ENCODE peak calls at places on chromosomes 11 and 22, in ten cellular contexts. K is colonic mucosa; N is ecto neural progenitor cell; P is glomerular endothelial cell; J is stimulated activated CD8-positive, alpha-beta memory T cell treated with anti-CD3 and anti-CD28 coated beads, Interleukin-4, amount 100 ng/mL, for 24 hours; U is stimulated activated CD4-positive, alpha-beta T cell treated with anti-CD3 and anti-CD28 coated beads, TNF-alpha, amount 100 ng/mL, for 1 hour; Y is effector memory CD8-positive, alpha-beta T cell; L is H1; Q is activated T-cell treated with anti-CD3 and anti-CD28 coated beads, Interleukin-2, amount 50 U/mL, for 72 hours; H is HFFc6. B is an unnamed sample.

GRCh38 chr11:116861539-116861938 is 24.1 kb upstream of the APOA1 start:
- DNase-seq in P (peak; percentile 12), L (no peak), K (no peak), Q (no peak), J (no peak), N (no peak), H (peak; percentile 79), Y (no peak), U (no peak), B (no peak)

GRCh38 chr11:2477254-2477653 is 32.4 kb downstream of the KCNQ1 start:
- DNase-seq in P (no peak), Y (no peak), U (no peak), N (no peak), J (no peak), K (no peak), L (no peak), Q (no peak), H (no peak), B (no peak)

GRCh38 chr11:130611791-130612251 is 163.4 kb downstream of the ADAMTS15 start:
- DNase-seq in Q (no peak), H (no peak), Y (no peak), K (no peak), P (no peak), N (no peak), U (no peak), L (no peak), J (no peak), B (no peak)

GRCh38 chr22:41910050-41910598 is 4.8 kb downstream of the SHISA8 start:
- DNase-seq in K (no peak), Y (no peak), Q (no peak), L (no peak), J (no peak), H (no peak), U (no peak), N (no peak), P (no peak), B (no peak)

GRCh38 chr11:7353100-7353499 is 101.4 kb downstream of the SYT9 start:
- DNase-seq in K (peak; percentile 23), J (no peak), U (no peak), P (no peak), Y (peak; percentile 1), L (no peak), H (peak; percentile 16), N (no peak), Q (peak; percentile 15), B (no peak)

GRCh38 chr11:60633645-60634044 is 65.8 kb upstream of the MS4A8 start:
- DNase-seq in N (no peak), J (no peak), K (no peak), Q (no peak), H (no peak), Y (no peak), P (no peak), L (no peak), U (no peak), B (no peak)

GRCh38 chr22:50119169-50119767 is 29.5 kb downstream of the MOV10L1 start:
- DNase-seq in L (no peak), U (no peak), K (no peak), Q (no peak), N (no peak), P (no peak), Y (no peak), J (no peak), H (no peak), B (no peak)

GRCh38 chr22:31126128-31126868 is 3.5 kb downstream of the INPP5J start:
- DNase-seq in J (no peak), K (no peak), P (no peak), Q (no peak), N (no peak), L (no peak), U (no peak), Y (no peak), H (no peak), B (no peak)

GRCh38 chr11:16126361-16126760 is 230.0 kb downstream of the SOX6 start:
- DNase-seq in P (no peak), Y (no peak), L (no peak), Q (no peak), U (no peak), K (no peak), J (no peak), N (no peak), H (no peak), B (no peak)

GRCh38 chr11:32464078-32464477 is 28.7 kb upstream of the WT1 start:
- DNase-seq in K (no peak), Y (no peak), J (no peak), Q (no peak), H (no peak), U (no peak), L (no peak), N (no peak), P (no peak), B (no peak)

GRCh38 chr11:47234669-47235075 is 13.9 kb downstream of the ACP2 start:
- DNase-seq in P (no peak), U (peak; percentile 60), N (no peak), K (no peak), Y (peak; percentile 39), J (no peak), H (no peak), Q (no peak), L (no peak), B (no peak)

GRCh38 chr11:69562816-69563215 is 78.1 kb upstream of the CCND1 start:
- DNase-seq in K (no peak), H (no peak), P (no peak), J (no peak), U (no peak), L (no peak), Q (no peak), Y (no peak), N (no peak), B (no peak)

GRCh38 chr22:47793304-47794101 is 1031.1 kb downstream of the TBC1D22A start:
- DNase-seq in Q (no peak), J (no peak), Y (no peak), H (no peak), K (no peak), P (no peak), N (peak; percentile 26), L (no peak), U (no peak), B (peak; percentile 15)

GRCh38 chr11:3220521-3221407 is 2.2 kb upstream of the MRGPRG start:
- DNase-seq in K (peak; percentile 15), Q (no peak), P (no peak), H (no peak), Y (no peak), J (no peak), U (no peak), N (peak; percentile 46), L (no peak), B (no peak)

B was measured in RWPE2.